ENCODE peak calls at places on chromosome 2, in seven cellular contexts. One of them, this sample, is unnamed.

GRCh38 chr2:143231257-143231650 is 102.0 kb downstream of the ARHGAP15 start:
- DNase-seq in mesendoderm: no peak
- DNase-seq in H9: no peak
- DNase-seq in IMR-90: no peak
- DNase-seq in mesenchymal stem cell: no peak
- DNase-seq in H1: no peak
- DNase-seq in neuronal stem cell: no peak
- DNase-seq in this sample: no peak

GRCh38 chr2:36438454-36438977 is 82.9 kb downstream of the CRIM1 start:
- DNase-seq in mesendoderm: peak; percentile 47
- DNase-seq in H9: no peak
- DNase-seq in IMR-90: peak; percentile 99
- DNase-seq in mesenchymal stem cell: peak; percentile 98
- DNase-seq in H1: no peak
- DNase-seq in neuronal stem cell: no peak
- DNase-seq in this sample: peak; percentile 53

GRCh38 chr2:2692599-2693389 is 361.7 kb upstream of the MYT1L start:
- DNase-seq in mesendoderm: no peak
- DNase-seq in H9: no peak
- DNase-seq in IMR-90: no peak
- DNase-seq in mesenchymal stem cell: no peak
- DNase-seq in H1: no peak
- DNase-seq in neuronal stem cell: no peak
- DNase-seq in this sample: no peak

GRCh38 chr2:19900536-19901200 is 1.1 kb downstream of the TTC32 start:
- DNase-seq in mesendoderm: peak; percentile 45
- DNase-seq in H9: no peak
- DNase-seq in IMR-90: no peak
- DNase-seq in mesenchymal stem cell: peak; percentile 47
- DNase-seq in H1: no peak
- DNase-seq in neuronal stem cell: no peak
- DNase-seq in this sample: peak; percentile 34

GRCh38 chr2:38125007-38125406 is 49.1 kb upstream of the CYP1B1 start:
- DNase-seq in mesendoderm: no peak
- DNase-seq in H9: no peak
- DNase-seq in IMR-90: no peak
- DNase-seq in mesenchymal stem cell: no peak
- DNase-seq in H1: no peak
- DNase-seq in neuronal stem cell: no peak
- DNase-seq in this sample: no peak

GRCh38 chr2:89850881-89851582 is 1159.6 kb downstream of the RPIA start:
- DNase-seq in mesendoderm: no peak
- DNase-seq in H9: no peak
- DNase-seq in IMR-90: no peak
- DNase-seq in mesenchymal stem cell: no peak
- DNase-seq in H1: no peak
- DNase-seq in neuronal stem cell: no peak
- DNase-seq in this sample: no peak

GRCh38 chr2:85468704-85469349 is 50.3 kb downstream of the SH2D6 start:
- DNase-seq in mesendoderm: peak; percentile 92
- DNase-seq in H9: peak; percentile 59
- DNase-seq in IMR-90: peak; percentile 58
- DNase-seq in mesenchymal stem cell: no peak
- DNase-seq in H1: no peak
- DNase-seq in neuronal stem cell: no peak
- DNase-seq in this sample: peak; percentile 92

GRCh38 chr2:229869226-229869625 is 52.6 kb downstream of the TRIP12 start:
- DNase-seq in mesendoderm: peak; percentile 43
- DNase-seq in H9: no peak
- DNase-seq in IMR-90: no peak
- DNase-seq in mesenchymal stem cell: no peak
- DNase-seq in H1: no peak
- DNase-seq in neuronal stem cell: no peak
- DNase-seq in this sample: no peak

GRCh38 chr2:179274749-179275148 is 10.1 kb upstream of the SESTD1 start:
- DNase-seq in mesendoderm: no peak
- DNase-seq in H9: no peak
- DNase-seq in IMR-90: peak; percentile 22
- DNase-seq in mesenchymal stem cell: peak; percentile 29
- DNase-seq in H1: no peak
- DNase-seq in neuronal stem cell: no peak
- DNase-seq in this sample: no peak

GRCh38 chr2:100954044-100954420 is 48.1 kb upstream of the RPL31 start:
- DNase-seq in mesendoderm: no peak
- DNase-seq in H9: peak; percentile 39
- DNase-seq in IMR-90: no peak
- DNase-seq in mesenchymal stem cell: no peak
- DNase-seq in H1: no peak
- DNase-seq in neuronal stem cell: no peak
- DNase-seq in this sample: no peak

GRCh38 chr2:66497706-66498596 is 63.0 kb downstream of the MEIS1 start:
- DNase-seq in mesendoderm: no peak
- DNase-seq in H9: no peak
- DNase-seq in IMR-90: no peak
- DNase-seq in mesenchymal stem cell: no peak
- DNase-seq in H1: no peak
- DNase-seq in neuronal stem cell: no peak
- DNase-seq in this sample: no peak
- H3K4ac ChIP-seq in mesendoderm: no peak overlapping the region
- H3K4ac ChIP-seq in H9: no peak overlapping the region
- H3K4ac ChIP-seq in IMR-90: no peak overlapping the region
- H3K4ac ChIP-seq in mesenchymal stem cell: no peak overlapping the region
- H3K4ac ChIP-seq in H1: no peak overlapping the region
- H3K4ac ChIP-seq in neuronal stem cell: no peak overlapping the region
- H3K4ac ChIP-seq in this sample: no peak overlapping the region

GRCh38 chr2:12955864-12956263 is 239.1 kb downstream of the TRIB2 start:
- DNase-seq in mesendoderm: no peak
- DNase-seq in H9: no peak
- DNase-seq in IMR-90: no peak
- DNase-seq in mesenchymal stem cell: no peak
- DNase-seq in H1: no peak
- DNase-seq in neuronal stem cell: no peak
- DNase-seq in this sample: no peak

GRCh38 chr2:12957251-12957650 is 240.5 kb downstream of the TRIB2 start:
- DNase-seq in mesendoderm: no peak
- DNase-seq in H9: no peak
- DNase-seq in IMR-90: no peak
- DNase-seq in mesenchymal stem cell: no peak
- DNase-seq in H1: no peak
- DNase-seq in neuronal stem cell: no peak
- DNase-seq in this sample: no peak

GRCh38 chr2:12960671-12961070 is 243.9 kb downstream of the TRIB2 start:
- DNase-seq in mesendoderm: no peak
- DNase-seq in H9: no peak
- DNase-seq in IMR-90: peak; percentile 16
- DNase-seq in mesenchymal stem cell: no peak
- DNase-seq in H1: no peak
- DNase-seq in neuronal stem cell: no peak
- DNase-seq in this sample: no peak

GRCh38 chr2:12964904-12965539 is 248.3 kb downstream of the TRIB2 start:
- DNase-seq in mesendoderm: peak; percentile 21
- DNase-seq in H9: no peak
- DNase-seq in IMR-90: no peak
- DNase-seq in mesenchymal stem cell: no peak
- DNase-seq in H1: no peak
- DNase-seq in neuronal stem cell: no peak
- DNase-seq in this sample: no peak

DNA sequence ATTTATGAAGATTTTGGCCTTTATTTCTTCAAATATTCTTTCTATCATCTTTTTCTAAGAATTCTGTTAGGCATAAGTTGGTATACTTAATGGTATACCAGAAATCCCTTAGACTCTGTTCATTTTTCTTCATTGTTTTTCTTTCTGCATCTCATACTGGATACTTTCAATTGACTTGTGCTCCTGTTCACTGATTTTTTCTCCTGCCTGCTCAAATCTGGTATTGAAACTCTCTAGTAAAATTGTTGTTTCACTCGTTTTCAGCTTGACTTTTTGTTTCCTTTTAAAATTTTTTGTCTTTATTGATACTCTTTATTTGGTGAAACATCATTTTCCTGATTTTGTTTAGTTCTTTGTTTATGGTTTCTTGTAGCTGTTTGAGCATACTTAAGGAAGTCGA is 243.2 kb downstream of the TRIB2 start:
- DNase-seq in mesendoderm: no peak
- DNase-seq in H9: no peak
- DNase-seq in IMR-90: no peak
- DNase-seq in mesenchymal stem cell: no peak
- DNase-seq in H1: no peak
- DNase-seq in neuronal stem cell: no peak
- DNase-seq in this sample: no peak
- H3K4ac ChIP-seq in mesendoderm: no peak overlapping the region
- H3K4ac ChIP-seq in H9: no peak overlapping the region
- H3K4ac ChIP-seq in IMR-90: no peak overlapping the region
- H3K4ac ChIP-seq in mesenchymal stem cell: no peak overlapping the region
- H3K4ac ChIP-seq in H1: no peak overlapping the region
- H3K4ac ChIP-seq in neuronal stem cell: no peak overlapping the region
- H3K4ac ChIP-seq in this sample: no peak overlapping the region

DNA sequence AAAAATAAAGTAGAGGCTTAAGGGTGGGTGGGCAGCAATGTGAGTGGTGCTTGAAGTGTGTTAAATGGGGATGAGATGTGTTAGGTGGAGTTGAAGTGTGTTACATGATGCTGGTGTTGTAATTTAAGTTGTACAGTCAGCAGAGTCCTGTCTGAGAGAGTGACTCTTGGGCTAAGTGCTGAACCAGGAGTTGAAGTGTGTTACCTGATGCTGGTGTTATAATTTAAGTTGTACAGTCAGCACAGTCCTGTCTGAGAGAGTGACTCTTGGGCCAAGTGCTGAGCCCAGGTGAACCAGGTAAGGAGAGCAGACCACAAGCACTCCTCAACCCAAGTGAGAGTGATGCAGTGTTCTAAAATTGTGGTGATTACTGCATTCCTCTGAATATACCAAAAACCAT is 40.6 kb downstream of the LCLAT1 start:
- DNase-seq in mesendoderm: no peak
- DNase-seq in H9: no peak
- DNase-seq in IMR-90: no peak
- DNase-seq in mesenchymal stem cell: no peak
- DNase-seq in H1: no peak
- DNase-seq in neuronal stem cell: no peak
- DNase-seq in this sample: no peak
- H3K4ac ChIP-seq in mesendoderm: no peak overlapping the region
- H3K4ac ChIP-seq in H9: no peak overlapping the region
- H3K4ac ChIP-seq in IMR-90: peak overlapping the region; percentile 34
- H3K4ac ChIP-seq in mesenchymal stem cell: no peak overlapping the region
- H3K4ac ChIP-seq in H1: no peak overlapping the region
- H3K4ac ChIP-seq in neuronal stem cell: no peak overlapping the region
- H3K4ac ChIP-seq in this sample: no peak overlapping the region

DNA sequence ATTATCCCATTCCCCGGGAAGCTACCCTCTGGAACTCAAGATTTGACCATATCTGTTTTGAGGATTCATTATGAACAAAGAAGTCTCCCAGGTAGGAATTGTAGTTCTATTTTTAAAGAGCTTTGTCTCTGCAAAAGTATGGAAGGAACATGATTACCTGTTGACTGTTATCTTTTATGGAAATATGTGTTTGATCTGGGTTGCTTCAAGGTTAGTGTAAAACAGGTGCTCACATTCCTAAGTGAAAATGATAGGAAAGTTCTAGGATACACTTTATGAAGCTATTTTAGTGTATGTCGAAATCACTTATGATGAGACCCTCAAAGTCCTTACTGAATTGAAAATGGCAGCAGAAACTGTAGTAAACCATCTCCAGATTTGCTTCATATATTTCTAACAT is 149.2 kb downstream of the PTRHD1 start:
- DNase-seq in mesendoderm: no peak
- DNase-seq in H9: no peak
- DNase-seq in IMR-90: no peak
- DNase-seq in mesenchymal stem cell: no peak
- DNase-seq in H1: no peak
- DNase-seq in neuronal stem cell: no peak
- DNase-seq in this sample: no peak
- H3K4ac ChIP-seq in mesendoderm: no peak overlapping the region
- H3K4ac ChIP-seq in H9: no peak overlapping the region
- H3K4ac ChIP-seq in IMR-90: no peak overlapping the region
- H3K4ac ChIP-seq in mesenchymal stem cell: no peak overlapping the region
- H3K4ac ChIP-seq in H1: no peak overlapping the region
- H3K4ac ChIP-seq in neuronal stem cell: no peak overlapping the region
- H3K4ac ChIP-seq in this sample: no peak overlapping the region

DNA sequence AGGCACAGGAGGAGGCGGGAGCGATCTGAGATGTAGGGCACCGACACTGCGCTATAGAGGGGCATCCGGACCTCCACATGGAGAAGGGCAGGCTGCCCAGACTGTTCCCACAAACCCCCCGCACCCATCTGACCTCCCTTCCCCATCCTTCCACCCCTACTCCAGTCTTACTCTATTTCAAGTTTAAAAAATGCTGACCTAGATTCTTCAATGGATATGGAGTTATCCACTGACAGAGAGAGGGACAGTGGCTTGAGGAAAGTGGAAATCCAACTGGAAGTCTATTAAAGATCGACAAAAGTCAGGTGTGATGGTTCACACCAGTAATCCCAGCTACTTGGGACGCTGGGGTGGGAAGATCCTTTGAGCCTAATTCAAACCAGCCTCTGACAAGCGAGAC is 5.1 kb upstream of the DGUOK start:
- DNase-seq in mesendoderm: no peak
- DNase-seq in H9: no peak
- DNase-seq in IMR-90: no peak
- DNase-seq in mesenchymal stem cell: no peak
- DNase-seq in H1: no peak
- DNase-seq in neuronal stem cell: no peak
- DNase-seq in this sample: no peak
- H3K4ac ChIP-seq in mesendoderm: no peak overlapping the region
- H3K4ac ChIP-seq in H9: no peak overlapping the region
- H3K4ac ChIP-seq in IMR-90: no peak overlapping the region
- H3K4ac ChIP-seq in mesenchymal stem cell: no peak overlapping the region
- H3K4ac ChIP-seq in H1: no peak overlapping the region
- H3K4ac ChIP-seq in neuronal stem cell: no peak overlapping the region
- H3K4ac ChIP-seq in this sample: no peak overlapping the region

GRCh38 chr2:109636290-109636675 is 22.1 kb downstream of the SOWAHC start:
- DNase-seq in mesendoderm: no peak
- DNase-seq in H9: no peak
- DNase-seq in IMR-90: no peak
- DNase-seq in mesenchymal stem cell: no peak
- DNase-seq in H1: no peak
- DNase-seq in neuronal stem cell: no peak
- DNase-seq in this sample: peak; percentile 96
- H3K4ac ChIP-seq in mesendoderm: no peak overlapping the region
- H3K4ac ChIP-seq in H9: no peak overlapping the region
- H3K4ac ChIP-seq in IMR-90: no peak overlapping the region
- H3K4ac ChIP-seq in mesenchymal stem cell: no peak overlapping the region
- H3K4ac ChIP-seq in H1: no peak overlapping the region
- H3K4ac ChIP-seq in neuronal stem cell: no peak overlapping the region
- H3K4ac ChIP-seq in this sample: no peak overlapping the region

GRCh38 chr2:175688241-175688640 is 313.8 kb downstream of the LNPK start:
- DNase-seq in mesendoderm: no peak
- DNase-seq in H9: no peak
- DNase-seq in IMR-90: no peak
- DNase-seq in mesenchymal stem cell: no peak
- DNase-seq in H1: no peak
- DNase-seq in neuronal stem cell: no peak
- DNase-seq in this sample: no peak
- H3K4ac ChIP-seq in mesendoderm: no peak overlapping the region
- H3K4ac ChIP-seq in H9: no peak overlapping the region
- H3K4ac ChIP-seq in IMR-90: no peak overlapping the region
- H3K4ac ChIP-seq in mesenchymal stem cell: no peak overlapping the region
- H3K4ac ChIP-seq in H1: no peak overlapping the region
- H3K4ac ChIP-seq in neuronal stem cell: no peak overlapping the region
- H3K4ac ChIP-seq in this sample: no peak overlapping the region

DNA sequence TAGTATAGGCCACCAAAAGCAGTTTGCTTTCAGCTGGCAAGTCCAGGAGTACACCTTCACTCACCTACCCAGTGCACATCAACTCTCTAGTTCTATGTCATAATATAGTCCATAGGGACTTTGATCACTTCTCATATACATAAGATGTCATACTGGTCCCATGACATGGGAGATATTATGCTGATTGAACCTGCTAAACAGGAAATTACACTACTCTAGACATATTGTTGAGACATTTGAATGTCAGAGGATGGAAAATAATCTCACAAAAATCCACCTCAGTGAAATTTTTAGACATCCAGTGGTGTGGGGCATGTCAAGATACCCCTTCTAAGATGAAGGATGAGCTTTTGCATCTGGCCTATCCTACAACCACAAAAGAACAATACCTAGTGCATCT is 322.5 kb downstream of the EN1 start:
- DNase-seq in mesendoderm: no peak
- DNase-seq in H9: no peak
- DNase-seq in IMR-90: no peak
- DNase-seq in mesenchymal stem cell: no peak
- DNase-seq in H1: no peak
- DNase-seq in neuronal stem cell: no peak
- DNase-seq in this sample: no peak
- H3K4ac ChIP-seq in mesendoderm: no peak overlapping the region
- H3K4ac ChIP-seq in H9: no peak overlapping the region
- H3K4ac ChIP-seq in IMR-90: no peak overlapping the region
- H3K4ac ChIP-seq in mesenchymal stem cell: no peak overlapping the region
- H3K4ac ChIP-seq in H1: no peak overlapping the region
- H3K4ac ChIP-seq in neuronal stem cell: no peak overlapping the region
- H3K4ac ChIP-seq in this sample: no peak overlapping the region

This sample was measured in trophoblast cell.